ENCODE peak calls at places on chromosomes 6 and 20, in four cellular contexts. One of them, this sample, is unnamed.

GRCh38 chr6:95576621-95577316 is 566 bp upstream of the MANEA start:
- DNase-seq in K562: no peak
- DNase-seq in HCT116: no peak
- DNase-seq in HepG2: no peak
- DNase-seq in this sample: no peak

GRCh38 chr20:1214838-1215261 is 11.0 kb upstream of the RAD21L1 start:
- DNase-seq in HepG2: no peak
- DNase-seq in K562: peak
- DNase-seq in HCT116: no peak
- DNase-seq in this sample: no peak

GRCh38 chr6:120826253-120826652 is 508.0 kb downstream of the TBC1D32 start:
- DNase-seq in HepG2: peak
- DNase-seq in HCT116: peak
- DNase-seq in K562: no peak
- DNase-seq in this sample: peak

GRCh38 chr6:105798057-105798456 is 288.1 kb upstream of the PRDM1 start:
- DNase-seq in HepG2: no peak
- DNase-seq in K562: no peak
- DNase-seq in HCT116: no peak
- DNase-seq in this sample: no peak

GRCh38 chr6:26043389-26044139 is 43.7 kb upstream of the HFE start:
- DNase-seq in HCT116: no peak
- DNase-seq in HepG2: peak
- DNase-seq in K562: peak
- DNase-seq in this sample: peak

GRCh38 chr6:30037182-30037788 is 23.8 kb upstream of the POLR1H start:
- DNase-seq in HCT116: no peak
- DNase-seq in HepG2: peak
- DNase-seq in K562: peak
- DNase-seq in this sample: peak

GRCh38 chr20:37011147-37011546 is 59.6 kb upstream of the SAMHD1 start:
- DNase-seq in HCT116: no peak
- DNase-seq in HepG2: no peak
- DNase-seq in K562: no peak
- DNase-seq in this sample: no peak

GRCh38 chr6:37822851-37823682 is 3.5 kb downstream of the ZFAND3 start:
- DNase-seq in HepG2: peak
- DNase-seq in K562: no peak
- DNase-seq in HCT116: no peak
- DNase-seq in this sample: no peak

GRCh38 chr20:52993091-52993490 is 20.9 kb downstream of the TSHZ2 start:
- DNase-seq in K562: no peak
- DNase-seq in HepG2: no peak
- DNase-seq in HCT116: no peak
- DNase-seq in this sample: no peak

GRCh38 chr6:1216488-1216974 is 95.4 kb upstream of the FOXQ1 start:
- DNase-seq in K562: no peak
- DNase-seq in HepG2: no peak
- DNase-seq in HCT116: no peak
- DNase-seq in this sample: no peak

GRCh38 chr20:44426879-44427785 is 48.5 kb upstream of the TTPAL start:
- DNase-seq in HCT116: no peak
- DNase-seq in HepG2: no peak
- DNase-seq in K562: no peak
- DNase-seq in this sample: no peak

GRCh38 chr6:162258647-162259046 is 468.9 kb downstream of the PRKN start:
- DNase-seq in HepG2: no peak
- DNase-seq in K562: no peak
- DNase-seq in HCT116: no peak
- DNase-seq in this sample: no peak

GRCh38 chr6:151351146-151351700 is 40.1 kb downstream of the ZBTB2 start:
- DNase-seq in HepG2: no peak
- DNase-seq in HCT116: no peak
- DNase-seq in K562: no peak
- DNase-seq in this sample: no peak

GRCh38 chr6:1063671-1064355 is 248.1 kb upstream of the FOXQ1 start:
- DNase-seq in HepG2: no peak
- DNase-seq in HCT116: no peak
- DNase-seq in K562: no peak
- DNase-seq in this sample: no peak

GRCh38 chr6:111589366-111589765 is 16.3 kb downstream of the TRAF3IP2 start:
- DNase-seq in HepG2: peak
- DNase-seq in K562: no peak
- DNase-seq in HCT116: peak
- DNase-seq in this sample: no peak

GRCh38 chr6:9745966-9746365 is 668.9 kb downstream of the TFAP2A start:
- DNase-seq in HepG2: no peak
- DNase-seq in HCT116: no peak
- DNase-seq in K562: no peak
- DNase-seq in this sample: no peak

GRCh38 chr6:119463081-119463626 is 113.6 kb upstream of the MAN1A1 start:
- DNase-seq in HepG2: no peak
- DNase-seq in HCT116: no peak
- DNase-seq in K562: no peak
- DNase-seq in this sample: no peak

GRCh38 chr6:408599-409102 is 17.1 kb downstream of the IRF4 start:
- DNase-seq in HepG2: peak
- DNase-seq in HCT116: peak
- DNase-seq in K562: peak
- DNase-seq in this sample: peak

GRCh38 chr6:132202569-132202968 is 198.7 kb downstream of the MOXD1 start:
- DNase-seq in HCT116: no peak
- DNase-seq in HepG2: no peak
- DNase-seq in K562: no peak
- DNase-seq in this sample: no peak

GRCh38 chr6:7157752-7158616 is 50.2 kb downstream of the RREB1 start:
- DNase-seq in HCT116: no peak
- DNase-seq in K562: no peak
- DNase-seq in HepG2: no peak
- DNase-seq in this sample: no peak

GRCh38 chr6:21437583-21437982 is 156.0 kb upstream of the SOX4 start:
- DNase-seq in HepG2: no peak
- DNase-seq in HCT116: no peak
- DNase-seq in K562: no peak
- DNase-seq in this sample: no peak

GRCh38 chr20:63626424-63627128 is at the start of gene GMEB2:
- DNase-seq in HCT116: peak
- DNase-seq in K562: peak
- DNase-seq in HepG2: peak
- DNase-seq in this sample: peak
- TF ChIP-seq ELF1 in HCT116: no peak
- TF ChIP-seq ELF1 in K562: peak
- TF ChIP-seq ELF1 in HepG2: no peak
- TF ChIP-seq ELF1 in this sample: no peak

GRCh38 chr6:3317741-3318211 is 59.0 kb downstream of the PSMG4 start:
- DNase-seq in K562: no peak
- DNase-seq in HCT116: no peak
- DNase-seq in HepG2: no peak
- DNase-seq in this sample: no peak
- TF ChIP-seq ELF1 in K562: no peak
- TF ChIP-seq ELF1 in HCT116: no peak
- TF ChIP-seq ELF1 in HepG2: no peak
- TF ChIP-seq ELF1 in this sample: no peak

DNA sequence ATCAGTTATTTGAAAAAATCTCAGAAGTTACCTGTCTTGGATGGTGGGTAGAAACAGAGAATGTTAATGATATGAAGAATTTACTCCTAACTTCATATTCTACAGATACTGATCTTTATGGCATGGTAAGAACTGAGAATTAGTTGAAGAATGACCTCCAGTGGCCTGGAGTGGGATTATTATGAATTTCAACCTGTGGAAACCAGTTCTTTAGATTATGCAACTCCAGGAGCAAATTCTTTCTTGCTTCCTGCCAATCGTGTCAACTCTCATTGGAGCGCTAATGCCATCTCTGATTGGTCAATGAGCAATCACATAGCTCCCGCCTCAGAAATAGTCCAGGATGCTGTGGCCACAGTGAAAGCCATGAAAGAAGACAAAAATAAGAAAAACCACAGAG is 40.6 kb downstream of the LYRM2 start:
- DNase-seq in HepG2: peak
- DNase-seq in HCT116: no peak
- DNase-seq in K562: no peak
- DNase-seq in this sample: peak
- TF ChIP-seq ELF1 in HepG2: no peak
- TF ChIP-seq ELF1 in HCT116: no peak
- TF ChIP-seq ELF1 in K562: no peak
- TF ChIP-seq ELF1 in this sample: no peak

GRCh38 chr6:13669476-13669875 is 42.2 kb downstream of the RANBP9 start:
- DNase-seq in HepG2: no peak
- DNase-seq in HCT116: no peak
- DNase-seq in K562: no peak
- DNase-seq in this sample: no peak
- TF ChIP-seq ELF1 in HepG2: no peak
- TF ChIP-seq ELF1 in HCT116: no peak
- TF ChIP-seq ELF1 in K562: no peak
- TF ChIP-seq ELF1 in this sample: no peak

GRCh38 chr6:138817799-138818198 is 21.9 kb downstream of the ECT2L start:
- DNase-seq in HCT116: peak
- DNase-seq in HepG2: no peak
- DNase-seq in K562: no peak
- DNase-seq in this sample: no peak
- TF ChIP-seq ELF1 in HCT116: no peak
- TF ChIP-seq ELF1 in HepG2: no peak
- TF ChIP-seq ELF1 in K562: no peak
- TF ChIP-seq ELF1 in this sample: no peak

GRCh38 chr6:131062245-131063027 is 609 bp downstream of the EPB41L2 start:
- DNase-seq in HepG2: no peak
- DNase-seq in HCT116: no peak
- DNase-seq in K562: peak
- DNase-seq in this sample: no peak
- TF ChIP-seq ELF1 in HepG2: no peak
- TF ChIP-seq ELF1 in HCT116: no peak
- TF ChIP-seq ELF1 in K562: no peak
- TF ChIP-seq ELF1 in this sample: no peak

DNA sequence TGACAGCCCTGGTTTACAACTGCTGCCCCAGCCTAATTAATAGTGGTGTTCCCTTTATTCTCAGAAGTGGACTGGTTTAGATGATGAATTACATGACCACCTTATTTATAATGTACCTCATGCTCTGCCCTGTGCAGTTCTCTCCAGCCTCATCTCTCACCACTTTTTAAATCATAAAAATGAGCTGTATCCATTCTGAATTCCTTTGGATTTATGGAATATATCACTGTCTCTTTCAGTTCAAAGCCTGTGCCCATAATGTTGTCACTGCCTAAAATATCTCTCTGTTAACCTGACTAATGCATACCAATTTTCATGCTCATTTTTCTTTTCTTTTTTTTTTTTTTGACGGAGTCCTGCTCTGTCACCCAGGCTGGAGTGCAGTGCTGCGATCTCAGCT is 36.9 kb downstream of the LAMA2 start:
- DNase-seq in HCT116: no peak
- DNase-seq in K562: no peak
- DNase-seq in HepG2: no peak
- DNase-seq in this sample: no peak
- TF ChIP-seq ELF1 in HCT116: no peak
- TF ChIP-seq ELF1 in K562: no peak
- TF ChIP-seq ELF1 in HepG2: no peak
- TF ChIP-seq ELF1 in this sample: no peak

GRCh38 chr20:20083796-20084195 is 31.5 kb downstream of the CFAP61 start:
- DNase-seq in K562: peak
- DNase-seq in HCT116: peak
- DNase-seq in HepG2: peak
- DNase-seq in this sample: peak
- TF ChIP-seq ELF1 in K562: no peak
- TF ChIP-seq ELF1 in HCT116: no peak
- TF ChIP-seq ELF1 in HepG2: no peak
- TF ChIP-seq ELF1 in this sample: no peak

DNA sequence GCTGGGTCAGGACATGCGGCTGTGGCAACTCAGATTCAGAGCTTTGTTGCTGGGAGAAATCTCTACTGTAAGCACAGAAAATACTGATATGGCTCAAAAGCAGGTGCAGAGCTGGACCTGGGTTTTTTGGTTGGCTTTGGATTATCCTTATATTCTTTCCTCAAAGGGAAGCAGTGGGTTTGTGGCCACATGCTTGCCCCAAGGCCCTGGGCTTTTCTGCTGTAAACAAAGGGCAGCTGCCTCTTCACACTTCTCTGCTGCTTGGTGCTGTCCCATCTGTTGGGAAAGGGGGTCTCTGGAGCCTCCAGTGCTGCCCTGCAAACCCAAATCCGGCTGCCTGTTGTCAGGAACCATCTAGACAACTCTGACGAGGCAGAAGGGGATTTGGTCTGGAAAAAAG is 52.4 kb downstream of the ANKRD6 start:
- DNase-seq in HCT116: no peak
- DNase-seq in HepG2: no peak
- DNase-seq in K562: no peak
- DNase-seq in this sample: no peak
- TF ChIP-seq ELF1 in HCT116: no peak
- TF ChIP-seq ELF1 in HepG2: no peak
- TF ChIP-seq ELF1 in K562: no peak
- TF ChIP-seq ELF1 in this sample: no peak

GRCh38 chr6:138250513-138251247 is 32.4 kb upstream of the PBOV1 start:
- DNase-seq in HepG2: no peak
- DNase-seq in K562: no peak
- DNase-seq in HCT116: no peak
- DNase-seq in this sample: no peak
- TF ChIP-seq ELF1 in HepG2: no peak
- TF ChIP-seq ELF1 in K562: no peak
- TF ChIP-seq ELF1 in HCT116: no peak
- TF ChIP-seq ELF1 in this sample: no peak

This sample was measured in SK-N-SH.